ENCODE peak calls at places on chromosomes 13 and 19, in six cellular contexts. One of them, this sample, is unnamed.
A peak's percentile ranks its signal among the peaks of the same experiment; 100 is the strongest.

GRCh38 chr19:41699231-41699967 is 9.0 kb upstream of the CEACAM5 start:
- DNase-seq in GOT3: no peak
- DNase-seq in activated effector memory CD4-positive, alpha-beta T cell treated with anti-CD3 and anti-CD28 coated beads, Interleukin-2, amount 50 U/mL, for 16 hours: peak; percentile 44
- DNase-seq in cardiac muscle cell: no peak
- DNase-seq in NCI-H2081: no peak
- DNase-seq in neural crest cell: no peak
- DNase-seq in this sample: no peak

GRCh38 chr13:40137400-40137799 is 481.9 kb downstream of the COG6 start:
- DNase-seq in GOT3: no peak
- DNase-seq in NCI-H2081: no peak
- DNase-seq in neural crest cell: no peak
- DNase-seq in activated effector memory CD4-positive, alpha-beta T cell treated with anti-CD3 and anti-CD28 coated beads, Interleukin-2, amount 50 U/mL, for 16 hours: no peak
- DNase-seq in cardiac muscle cell: no peak
- DNase-seq in this sample: no peak

GRCh38 chr19:19554074-19555023 is 16.3 kb downstream of the CILP2 start:
- DNase-seq in NCI-H2081: no peak
- DNase-seq in activated effector memory CD4-positive, alpha-beta T cell treated with anti-CD3 and anti-CD28 coated beads, Interleukin-2, amount 50 U/mL, for 16 hours: peak; percentile 88
- DNase-seq in neural crest cell: peak; percentile 70
- DNase-seq in cardiac muscle cell: peak; percentile 61
- DNase-seq in GOT3: no peak
- DNase-seq in this sample: peak; percentile 33

GRCh38 chr19:48117515-48118330 is 7.1 kb upstream of the PLA2G4C start:
- DNase-seq in NCI-H2081: no peak
- DNase-seq in neural crest cell: no peak
- DNase-seq in GOT3: no peak
- DNase-seq in cardiac muscle cell: no peak
- DNase-seq in activated effector memory CD4-positive, alpha-beta T cell treated with anti-CD3 and anti-CD28 coated beads, Interleukin-2, amount 50 U/mL, for 16 hours: no peak
- DNase-seq in this sample: no peak

GRCh38 chr13:69243366-69243765 is 864.3 kb upstream of the ATXN8OS start:
- DNase-seq in activated effector memory CD4-positive, alpha-beta T cell treated with anti-CD3 and anti-CD28 coated beads, Interleukin-2, amount 50 U/mL, for 16 hours: no peak
- DNase-seq in cardiac muscle cell: no peak
- DNase-seq in neural crest cell: no peak
- DNase-seq in GOT3: no peak
- DNase-seq in NCI-H2081: no peak
- DNase-seq in this sample: no peak

GRCh38 chr19:50273821-50274220 is 55.4 kb downstream of the KCNC3 start:
- DNase-seq in neural crest cell: no peak
- DNase-seq in activated effector memory CD4-positive, alpha-beta T cell treated with anti-CD3 and anti-CD28 coated beads, Interleukin-2, amount 50 U/mL, for 16 hours: no peak
- DNase-seq in GOT3: no peak
- DNase-seq in cardiac muscle cell: no peak
- DNase-seq in NCI-H2081: no peak
- DNase-seq in this sample: no peak

GRCh38 chr19:1064661-1065605 is 2.0 kb upstream of the ARHGAP45 start:
- DNase-seq in activated effector memory CD4-positive, alpha-beta T cell treated with anti-CD3 and anti-CD28 coated beads, Interleukin-2, amount 50 U/mL, for 16 hours: peak; percentile 90
- DNase-seq in GOT3: no peak
- DNase-seq in neural crest cell: peak; percentile 72
- DNase-seq in cardiac muscle cell: peak; percentile 72
- DNase-seq in NCI-H2081: peak; percentile 40
- DNase-seq in this sample: peak; percentile 30

GRCh38 chr13:102195566-102196462 is 206.0 kb downstream of the FGF14 start:
- DNase-seq in GOT3: no peak
- DNase-seq in cardiac muscle cell: no peak
- DNase-seq in activated effector memory CD4-positive, alpha-beta T cell treated with anti-CD3 and anti-CD28 coated beads, Interleukin-2, amount 50 U/mL, for 16 hours: no peak
- DNase-seq in neural crest cell: no peak
- DNase-seq in NCI-H2081: peak; percentile 29
- DNase-seq in this sample: no peak

GRCh38 chr13:114057131-114058050 is 75.0 kb downstream of the RASA3 start:
- DNase-seq in GOT3: no peak
- DNase-seq in cardiac muscle cell: no peak
- DNase-seq in activated effector memory CD4-positive, alpha-beta T cell treated with anti-CD3 and anti-CD28 coated beads, Interleukin-2, amount 50 U/mL, for 16 hours: no peak
- DNase-seq in neural crest cell: no peak
- DNase-seq in NCI-H2081: peak; percentile 43
- DNase-seq in this sample: no peak

GRCh38 chr13:41622545-41623429 is 165.4 kb downstream of the RGCC start:
- DNase-seq in neural crest cell: no peak
- DNase-seq in cardiac muscle cell: peak; percentile 38
- DNase-seq in GOT3: no peak
- DNase-seq in NCI-H2081: no peak
- DNase-seq in activated effector memory CD4-positive, alpha-beta T cell treated with anti-CD3 and anti-CD28 coated beads, Interleukin-2, amount 50 U/mL, for 16 hours: no peak
- DNase-seq in this sample: no peak